ENCODE peak calls at places on chromosomes 11 and 22, in four cellular contexts. S is cardiac muscle cell; W is psoas muscle; N is naive thymus-derived CD4-positive, alpha-beta T cell. U is an unnamed sample.

GRCh38 chr11:68960299-68961071 is 20.3 kb downstream of the MRGPRD start:
- DNase-seq in S (no peak), W (no peak), N (no peak), U (peak; percentile 73)

GRCh38 chr11:1389103-1389931 is 417 bp upstream of the BRSK2 start:
- DNase-seq in S (peak; percentile 98), W (peak; percentile 96), N (peak; percentile 98), U (peak; percentile 99)

GRCh38 chr11:66976048-66976467 is 954 bp downstream of the C11orf86 start:
- DNase-seq in S (peak; percentile 43), W (no peak), N (no peak), U (no peak)

GRCh38 chr11:116217441-116217840 is 555.3 kb downstream of the BUD13 start:
- DNase-seq in S (no peak), W (no peak), N (no peak), U (no peak)

GRCh38 chr11:6596237-6596877 is 7.1 kb downstream of the RRP8 start:
- DNase-seq in S (no peak), W (no peak), N (no peak), U (no peak)

GRCh38 chr22:17764036-17764435 is 10.2 kb downstream of the BID start:
- DNase-seq in S (no peak), W (no peak), N (no peak), U (no peak)

GRCh38 chr11:34308049-34308692 is 49.6 kb downstream of the ABTB2 start:
- DNase-seq in S (no peak), W (no peak), N (no peak), U (no peak)

GRCh38 chr22:45818130-45819085 is 146.8 kb downstream of the ATXN10 start:
- DNase-seq in S (no peak), W (no peak), N (no peak), U (no peak)

GRCh38 chr11:118078972-118079411 is 2.1 kb downstream of the TMPRSS4 start:
- DNase-seq in S (no peak), W (no peak), N (no peak), U (peak; percentile 30)

GRCh38 chr11:56782167-56782847 is 33.8 kb upstream of the OR9G4 start:
- DNase-seq in S (no peak), W (no peak), N (no peak), U (no peak)

DNA sequence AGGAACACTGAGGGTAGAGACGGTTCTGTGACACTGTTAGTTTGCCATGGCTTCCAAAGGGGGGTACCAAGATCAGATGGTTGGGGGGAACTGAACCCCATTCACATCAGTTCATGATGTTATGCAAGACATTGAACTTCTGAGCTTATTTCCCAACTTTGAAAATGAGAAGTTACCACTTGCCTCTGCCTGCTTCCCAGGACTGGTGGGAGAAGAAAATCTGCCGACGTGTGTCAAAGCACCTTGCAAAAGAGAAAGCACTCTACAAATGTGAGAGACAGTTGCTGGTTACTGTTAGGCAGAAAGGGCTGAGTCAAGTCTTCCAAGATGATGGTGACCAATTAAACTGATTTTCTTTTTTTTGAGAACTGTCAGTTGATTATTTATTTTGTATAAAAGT is 45.6 kb downstream of the SMCO4 start:
- DNase-seq in S (no peak), W (no peak), N (no peak), U (no peak)
- H3K27ac ChIP-seq in S (peak overlapping the region; percentile 77), W (no peak overlapping the region), N (no peak overlapping the region), U (no peak overlapping the region)

DNA sequence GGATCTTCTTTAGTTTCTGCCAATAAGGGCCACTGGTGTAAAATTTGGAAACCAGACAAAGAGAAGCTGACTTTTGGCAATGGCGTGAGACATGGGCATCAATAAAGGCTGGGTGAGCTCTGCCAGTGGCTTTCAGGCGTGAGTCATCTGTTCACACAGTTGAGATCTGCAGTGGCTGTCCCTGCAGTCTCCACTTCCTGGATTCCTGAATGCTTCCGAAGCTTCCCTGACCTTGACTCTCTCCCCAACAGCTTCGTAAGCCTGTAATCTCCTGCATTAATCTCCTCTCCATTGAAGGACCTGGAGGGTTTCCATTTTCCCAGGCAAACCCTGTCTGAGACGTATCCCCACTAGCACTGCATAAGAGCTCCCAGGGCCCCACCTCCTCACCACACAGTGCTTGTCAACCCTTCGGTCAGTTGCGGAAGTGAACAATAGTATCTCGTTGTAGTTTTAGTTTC is 574.7 kb downstream of the TBC1D22A start:
- DNase-seq in S (peak; percentile 79), W (no peak), N (no peak), U (no peak)
- H3K27ac ChIP-seq in S (no peak overlapping the region), W (no peak overlapping the region), N (no peak overlapping the region), U (no peak overlapping the region)

GRCh38 chr11:62500066-62501035 is 46.3 kb downstream of the AHNAK start:
- DNase-seq in S (no peak), W (no peak), N (no peak), U (no peak)

GRCh38 chr11:62498492-62499286 is 47.9 kb downstream of the AHNAK start:
- DNase-seq in S (no peak), W (no peak), N (no peak), U (no peak)

GRCh38 chr11:62502030-62502730 is 44.4 kb downstream of the AHNAK start:
- DNase-seq in S (no peak), W (no peak), N (no peak), U (no peak)

GRCh38 chr11:62504158-62504973 is 42.2 kb downstream of the AHNAK start:
- DNase-seq in S (no peak), W (no peak), N (no peak), U (no peak)

DNA sequence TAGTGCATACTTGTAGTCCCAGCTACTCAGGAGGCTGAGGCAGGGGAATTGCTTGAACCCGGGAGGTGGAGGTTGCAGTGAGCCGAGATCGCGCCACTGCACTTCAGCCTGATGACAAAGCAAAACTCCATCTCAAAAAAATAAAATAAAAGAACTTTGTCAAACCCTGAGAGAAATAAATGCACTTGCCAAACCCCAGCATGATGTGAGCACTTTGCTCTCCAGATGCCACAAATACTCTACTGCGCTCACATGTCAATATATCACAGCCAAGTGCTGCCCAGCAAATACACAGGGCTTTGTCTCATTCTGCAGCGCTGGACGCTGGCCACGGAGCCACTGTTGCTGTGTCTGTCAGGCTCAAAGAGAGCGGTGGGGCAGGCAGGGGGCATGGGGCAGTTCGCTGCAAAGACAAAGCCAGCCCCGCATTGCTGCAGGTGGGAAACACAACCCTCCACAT is 45.1 kb downstream of the AHNAK start:
- DNase-seq in S (no peak), W (no peak), N (no peak), U (no peak)
- H3K27ac ChIP-seq in S (peak overlapping the region; percentile 41), W (peak overlapping the region; percentile 72), N (no peak overlapping the region), U (no peak overlapping the region)

DNA sequence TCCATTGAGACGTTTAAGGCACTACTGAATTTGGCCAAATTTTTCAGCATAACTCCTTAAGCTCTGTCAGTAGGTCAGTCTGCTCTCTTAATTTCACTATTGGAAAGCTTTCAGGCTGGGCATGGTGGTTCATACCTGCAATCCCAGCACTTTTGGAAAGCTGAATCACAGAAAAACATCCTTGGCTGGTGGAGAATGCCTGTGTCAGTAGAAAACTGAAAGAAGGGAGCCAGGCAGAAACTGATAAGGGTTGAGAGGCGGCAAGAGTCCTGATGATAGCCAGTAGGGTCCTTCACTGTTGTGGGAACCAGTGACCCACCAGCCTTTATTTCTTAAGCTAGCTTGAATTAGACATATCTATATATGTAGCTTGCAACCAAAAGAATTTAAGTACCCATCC is 22.6 kb downstream of the NEU3 start:
- DNase-seq in S (no peak), W (no peak), N (no peak), U (no peak)
- H3K27ac ChIP-seq in S (no peak overlapping the region), W (peak overlapping the region; percentile 92), N (no peak overlapping the region), U (no peak overlapping the region)